ENCODE peak calls at places on chromosomes 2 and 18, in ten cellular contexts. C is epithelial cell of esophagus, V is astrocyte of the spinal cord, M is chondrocyte, Z is heart right ventricle, X is cardiac fibroblast, Y is AG04450, L is colonic mucosa, U is fibroblast of lung, J is fibroblast of the aortic adventitia. R is an unnamed sample.

GRCh38 chr2:187527262-187527661 is 27.0 kb downstream of the TFPI start:
- DNase-seq in C (no peak), V (peak; percentile 79), M (no peak), Z (no peak), X (peak; percentile 92), Y (peak; percentile 13), L (no peak), U (peak; percentile 80), J (peak; percentile 83), R (no peak)

GRCh38 chr2:63044360-63045327 is 6.0 kb upstream of the OTX1 start:
- DNase-seq in C (no peak), V (no peak), M (no peak), Z (no peak), X (no peak), Y (no peak), L (no peak), U (no peak), J (no peak), R (no peak)

GRCh38 chr2:169715379-169716228 is 18.0 kb upstream of the KLHL23 start:
- DNase-seq in C (no peak), V (peak; percentile 42), M (no peak), Z (no peak), X (peak; percentile 29), Y (no peak), L (peak; percentile 82), U (peak; percentile 19), J (peak; percentile 46), R (peak; percentile 39)

GRCh38 chr2:189149981-189150380 is 29.6 kb downstream of the COL5A2 start:
- DNase-seq in C (peak; percentile 60), V (peak; percentile 60), M (no peak), Z (no peak), X (peak; percentile 68), Y (no peak), L (no peak), U (peak; percentile 80), J (peak; percentile 46), R (no peak)

GRCh38 chr2:20213651-20214565 is 11.0 kb downstream of the SDC1 start:
- DNase-seq in C (peak; percentile 83), V (no peak), M (peak; percentile 61), Z (no peak), X (no peak), Y (no peak), L (no peak), U (no peak), J (no peak), R (peak; percentile 63)

GRCh38 chr18:49656098-49656591 is 94.3 kb downstream of the LIPG start:
- DNase-seq in C (peak; percentile 94), V (peak; percentile 90), M (no peak), Z (no peak), X (no peak), Y (no peak), L (no peak), U (peak; percentile 97), J (no peak), R (peak; percentile 52)

GRCh38 chr18:68623342-68623741 is 91.6 kb downstream of the TMX3 start:
- DNase-seq in C (peak; percentile 74), V (peak; percentile 80), M (no peak), Z (no peak), X (peak; percentile 86), Y (peak; percentile 48), L (no peak), U (peak; percentile 60), J (peak; percentile 89), R (peak; percentile 80)

GRCh38 chr18:59725177-59725576 is 28.0 kb upstream of the CCBE1 start:
- DNase-seq in C (no peak), V (no peak), M (no peak), Z (no peak), X (peak; percentile 53), Y (no peak), L (no peak), U (peak; percentile 54), J (peak; percentile 59), R (no peak)

GRCh38 chr2:102703748-102704147 is 58.1 kb upstream of the TMEM182 start:
- DNase-seq in C (peak; percentile 68), V (peak; percentile 26), M (no peak), Z (no peak), X (peak; percentile 34), Y (no peak), L (no peak), U (peak; percentile 9), J (peak; percentile 30), R (peak; percentile 54)

GRCh38 chr2:127672341-127673303 is 2.7 kb downstream of the LIMS2 start:
- DNase-seq in C (no peak), V (no peak), M (no peak), Z (peak; percentile 39), X (no peak), Y (no peak), L (no peak), U (no peak), J (no peak), R (peak; percentile 4)

DNA sequence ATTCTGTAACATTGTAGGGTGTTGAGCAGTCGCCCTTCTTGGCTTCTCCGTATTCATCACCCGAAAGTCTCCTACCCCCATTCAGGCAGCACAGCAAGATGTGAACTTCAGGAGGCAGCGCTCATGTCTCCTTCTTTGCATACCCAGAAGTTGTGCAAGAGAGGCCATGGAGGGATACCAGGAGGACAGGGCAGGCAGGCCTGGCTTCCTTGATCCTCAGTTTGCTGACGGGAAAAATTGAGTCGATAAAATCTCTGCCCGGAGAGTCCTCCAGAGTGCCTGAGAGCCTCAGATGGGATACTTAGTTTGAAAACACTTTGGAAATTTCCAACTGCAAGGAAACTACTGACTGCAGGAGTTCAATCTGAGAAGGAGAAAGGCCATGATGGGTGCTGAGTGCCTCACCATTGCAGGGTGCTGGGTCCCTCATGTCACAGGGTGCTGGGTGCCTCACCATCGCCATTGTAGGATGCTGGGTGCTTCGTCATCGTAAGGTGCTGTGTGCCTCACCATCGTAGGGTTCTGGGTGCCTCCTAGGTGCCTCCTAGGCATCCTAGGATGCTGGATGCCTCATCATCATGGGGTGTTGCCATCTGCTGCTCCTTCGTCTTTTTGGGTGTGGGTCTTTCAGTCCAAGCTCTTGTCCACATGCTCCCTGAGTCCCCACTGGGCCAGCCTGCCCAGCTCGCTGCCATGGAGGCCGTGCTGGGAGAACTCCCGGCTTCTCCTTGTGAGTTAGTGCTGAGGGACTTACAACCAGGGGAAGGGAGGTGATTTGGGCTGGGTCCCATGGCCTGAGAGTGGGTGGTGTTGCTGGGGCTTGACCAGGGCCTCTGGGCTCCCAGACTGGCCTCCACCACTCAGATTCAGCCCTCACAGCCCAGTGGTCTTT is 162.4 kb downstream of the DDX1 start:
- DNase-seq in C (no peak), V (no peak), M (no peak), Z (no peak), X (no peak), Y (no peak), L (no peak), U (no peak), J (no peak), R (no peak)
- TF ChIP-seq CTCF in C (no peak), V (no peak), M (no peak), Z (no peak), X (no peak), Y (no peak), L (no peak), U (no peak), J (no peak), R (no peak)

DNA sequence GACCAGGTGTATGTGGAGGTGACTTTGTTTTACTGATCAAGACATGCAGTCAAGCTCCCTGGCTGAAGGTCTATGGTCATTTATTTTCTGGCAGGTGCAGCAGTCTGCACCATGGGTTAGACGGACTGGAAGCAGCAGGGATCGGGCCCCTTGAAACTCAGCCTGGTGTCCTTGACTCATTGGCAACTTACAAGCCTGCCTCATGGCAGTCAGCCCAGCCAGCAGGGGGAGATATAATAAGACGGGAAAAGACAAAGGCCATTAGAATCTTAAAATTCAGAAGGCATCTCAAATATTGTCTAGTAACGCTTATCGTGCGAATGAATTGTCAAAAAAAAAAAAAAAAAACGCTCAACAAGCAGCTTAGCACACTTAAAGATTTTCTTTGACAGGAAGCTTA is 308.2 kb downstream of the EN1 start:
- DNase-seq in C (peak; percentile 27), V (peak; percentile 46), M (no peak), Z (no peak), X (peak; percentile 44), Y (no peak), L (no peak), U (peak; percentile 44), J (peak; percentile 52), R (peak; percentile 46)
- TF ChIP-seq CTCF in C (no peak), V (peak; percentile 63), M (peak; percentile 68), Z (no peak), X (peak; percentile 50), Y (peak; percentile 57), L (no peak), U (peak; percentile 49), J (peak; percentile 60), R (peak; percentile 46)

GRCh38 chr18:31553800-31554199 is 37.9 kb upstream of the TTR start:
- DNase-seq in C (peak; percentile 18), V (no peak), M (no peak), Z (no peak), X (no peak), Y (no peak), L (no peak), U (peak; percentile 4), J (no peak), R (no peak)
- TF ChIP-seq CTCF in C (peak; percentile 15), V (peak; percentile 20), M (peak; percentile 48), Z (no peak), X (peak; percentile 14), Y (no peak), L (no peak), U (no peak), J (peak; percentile 25), R (no peak)

GRCh38 chr18:27750014-27750413 is 426.9 kb downstream of the CDH2 start:
- DNase-seq in C (peak; percentile 79), V (peak; percentile 79), M (no peak), Z (no peak), X (peak; percentile 73), Y (no peak), L (peak; percentile 17), U (peak; percentile 88), J (peak; percentile 73), R (peak; percentile 76)
- TF ChIP-seq CTCF in C (peak; percentile 83), V (peak; percentile 86), M (peak; percentile 92), Z (peak; percentile 65), X (peak; percentile 88), Y (peak; percentile 26), L (no peak), U (no peak), J (peak; percentile 79), R (peak; percentile 67)

GRCh38 chr2:126359494-126359893 is 296.5 kb upstream of the GYPC start:
- DNase-seq in C (peak; percentile 1), V (peak; percentile 5), M (no peak), Z (no peak), X (peak; percentile 8), Y (no peak), L (no peak), U (no peak), J (peak; percentile 21), R (no peak)
- TF ChIP-seq CTCF in C (no peak), V (peak; percentile 34), M (peak; percentile 71), Z (no peak), X (no peak), Y (no peak), L (no peak), U (no peak), J (peak; percentile 32), R (peak; percentile 20)

GRCh38 chr2:137511526-137511925 is 452.7 kb upstream of the HNMT start:
- DNase-seq in C (no peak), V (no peak), M (no peak), Z (no peak), X (no peak), Y (no peak), L (no peak), U (no peak), J (no peak), R (no peak)

GRCh38 chr2:137507237-137507636 is 457.0 kb upstream of the HNMT start:
- DNase-seq in C (no peak), V (no peak), M (no peak), Z (no peak), X (no peak), Y (no peak), L (no peak), U (no peak), J (no peak), R (no peak)

GRCh38 chr2:137508739-137509384 is 455.4 kb upstream of the HNMT start:
- DNase-seq in C (peak; percentile 43), V (no peak), M (no peak), Z (no peak), X (no peak), Y (no peak), L (no peak), U (no peak), J (no peak), R (no peak)
- TF ChIP-seq CTCF in C (no peak), V (no peak), M (no peak), Z (no peak), X (no peak), Y (no peak), L (no peak), U (no peak), J (no peak), R (no peak)